ENCODE peak calls at places on chromosomes 11 and 22, in four cellular contexts. S is transverse colon, E is stomach, X is K562. Z is an unnamed sample.
A peak's percentile ranks its signal among the peaks of the same experiment; 100 is the strongest.

GRCh38 chr11:114775849-114776621 is 97.7 kb downstream of the NXPE2 start:
- DNase-seq in S (no peak), E (no peak), X (no peak), Z (no peak)

GRCh38 chr11:131495417-131495816 is 125.0 kb downstream of the NTM start:
- DNase-seq in S (peak; percentile 20), E (peak; percentile 84), X (no peak), Z (peak; percentile 58)

GRCh38 chr11:59207988-59208432 is 4.7 kb downstream of the MPEG1 start:
- DNase-seq in S (no peak), E (peak; percentile 51), X (peak; percentile 42), Z (no peak)

GRCh38 chr11:129458756-129459535 is 83.3 kb downstream of the BARX2 start:
- DNase-seq in S (no peak), E (no peak), X (no peak), Z (no peak)

GRCh38 chr11:122601131-122602125 is 54.1 kb upstream of the UBASH3B start:
- DNase-seq in S (no peak), E (no peak), X (no peak), Z (no peak)

GRCh38 chr11:127862406-127862805 is 725.0 kb downstream of the ETS1 start:
- DNase-seq in S (no peak), E (no peak), X (no peak), Z (no peak)

GRCh38 chr11:111173221-111173620 is 72.3 kb upstream of the POU2AF2 start:
- DNase-seq in S (no peak), E (no peak), X (no peak), Z (no peak)

GRCh38 chr22:44658371-44658953 is 43.5 kb upstream of the PRR5 start:
- DNase-seq in S (peak; percentile 39), E (no peak), X (no peak), Z (peak; percentile 37)

GRCh38 chr11:118740892-118741291 is 50.1 kb downstream of the DDX6 start:
- DNase-seq in S (no peak), E (no peak), X (no peak), Z (no peak)

DNA sequence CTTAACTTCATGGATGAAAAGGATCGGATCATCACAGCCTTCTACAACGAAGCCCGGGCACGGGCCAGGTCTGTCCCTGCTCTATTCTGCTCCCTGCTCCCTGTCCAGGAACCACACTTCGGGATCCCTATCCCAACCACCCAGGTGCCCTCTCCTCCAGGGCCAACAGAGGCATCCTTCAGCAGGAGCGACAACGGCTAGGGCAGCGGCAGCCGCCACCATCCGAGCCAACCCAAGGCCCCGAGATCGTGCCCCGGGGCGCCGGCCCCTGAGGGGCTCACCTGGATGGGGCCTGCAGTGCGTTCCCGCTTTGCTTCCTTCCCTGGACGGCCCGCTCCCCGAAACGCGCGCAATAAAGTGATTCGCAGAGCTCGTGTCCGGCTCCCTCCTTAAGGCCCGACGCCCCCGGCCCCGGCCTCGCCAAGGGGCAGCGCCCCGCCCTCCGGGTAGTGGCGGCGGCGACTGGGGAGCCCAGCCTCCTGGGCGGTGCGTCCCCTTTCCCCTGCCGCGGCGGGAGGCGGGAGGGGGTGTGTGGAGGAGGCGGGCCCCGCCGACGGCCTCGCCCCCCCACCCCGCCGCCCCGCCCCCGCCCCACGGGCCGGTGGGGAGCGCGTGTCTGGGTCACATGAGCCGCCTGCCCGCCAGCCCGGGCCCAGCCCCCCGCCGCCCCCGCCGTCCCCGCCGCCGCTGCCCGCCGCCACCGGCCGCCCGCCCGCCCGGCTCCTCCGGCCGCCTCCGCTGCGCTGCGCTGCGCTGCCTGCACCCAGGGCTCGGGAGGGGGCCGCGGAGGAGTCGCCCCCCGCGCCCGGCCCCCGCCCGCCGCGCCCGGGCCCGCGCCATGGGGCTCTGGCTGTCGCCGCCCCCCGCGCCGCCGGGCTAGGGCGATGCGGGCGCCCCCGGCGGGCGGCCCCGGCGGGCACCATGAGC is at the start of gene VEGFB:
- DNase-seq in S (peak; percentile 86), E (peak; percentile 81), X (peak; percentile 87), Z (no peak)
- TF ChIP-seq POLR2AphosphoS5 in S (peak; percentile 76), E (no peak), X (no peak), Z (no peak)

DNA sequence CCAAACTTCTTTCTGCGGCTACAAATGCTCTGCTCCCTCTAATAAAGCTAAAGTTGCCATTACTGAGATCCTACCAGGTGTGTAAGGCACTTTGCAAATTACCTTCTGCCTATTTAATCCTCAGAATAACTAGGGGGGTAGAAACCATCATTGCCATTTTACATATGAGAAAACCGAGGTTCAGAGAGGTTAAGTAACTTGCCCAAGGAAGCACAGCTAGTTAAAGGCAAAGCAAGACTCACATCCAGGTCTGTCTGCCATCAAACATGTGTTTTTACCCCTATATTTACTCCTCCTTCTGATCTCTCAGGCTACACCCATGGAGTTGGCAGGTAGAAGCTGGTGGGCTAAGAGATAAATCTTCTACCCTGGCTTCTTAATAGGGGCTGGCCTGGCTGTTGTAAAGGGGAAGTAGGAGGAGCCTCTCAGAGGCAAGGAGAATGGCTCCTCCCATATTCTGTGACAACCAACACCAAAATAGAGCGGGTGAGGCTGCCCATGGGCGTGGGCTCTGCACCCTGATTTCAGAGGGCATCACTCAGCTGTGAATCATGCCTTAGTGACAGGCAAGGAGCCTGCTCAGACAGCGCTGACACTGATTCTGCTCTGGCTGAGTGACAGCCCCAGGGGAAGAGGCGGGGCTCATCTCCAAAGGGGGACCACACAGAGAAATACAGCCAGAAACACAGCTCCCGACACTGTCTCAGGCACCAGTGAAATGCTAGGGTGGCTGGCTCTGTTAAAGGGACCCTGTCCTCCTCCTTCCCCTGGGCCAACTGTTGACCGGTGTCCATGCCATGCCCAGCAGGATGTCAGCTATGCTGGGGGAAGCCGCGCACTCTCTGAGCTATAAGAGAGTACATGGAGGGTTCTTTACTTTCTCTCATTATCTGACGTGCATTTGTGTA is 106.8 kb downstream of the ABTB2 start:
- DNase-seq in S (peak; percentile 53), E (peak; percentile 35), X (peak; percentile 50), Z (no peak)
- H3K4me1 ChIP-seq in S (peaks cover 16% of the 10 kb centered on the region), E (no peaks in the 10 kb centered on the region), X (peaks cover 6% of the 10 kb centered on the region), Z (no peaks in the 10 kb centered on the region)

DNA sequence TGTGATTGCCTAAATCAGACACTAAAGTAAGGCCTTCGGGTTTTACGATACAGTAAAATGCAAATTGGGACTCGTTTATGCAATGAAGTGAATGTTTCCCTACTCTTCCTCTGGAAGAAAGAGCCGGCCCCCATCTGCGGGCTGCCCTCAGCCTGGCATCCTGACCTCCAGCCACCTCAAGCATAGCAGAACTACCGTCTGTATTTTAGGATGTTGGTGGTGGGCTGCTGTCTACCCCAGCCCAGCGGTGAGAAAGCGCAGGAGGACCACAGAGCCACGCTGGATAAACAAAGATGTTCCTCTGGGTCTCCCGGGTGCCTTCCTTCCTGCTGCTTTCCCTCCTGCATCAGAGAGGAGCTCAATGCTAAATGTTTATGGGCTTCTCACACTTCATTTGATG is 287.6 kb downstream of the BRD1 start:
- DNase-seq in S (no peak), E (no peak), X (no peak), Z (no peak)
- H3K9me3 ChIP-seq in S (no peaks in the 10 kb centered on the region), E (no peaks in the 10 kb centered on the region), X (no peaks in the 10 kb centered on the region), Z (no peaks in the 10 kb centered on the region)

GRCh38 chr22:27593378-27593777 is 208.2 kb downstream of the MN1 start:
- DNase-seq in S (no peak), E (no peak), X (no peak), Z (no peak)

GRCh38 chr22:27594020-27594419 is 207.5 kb downstream of the MN1 start:
- DNase-seq in S (no peak), E (no peak), X (no peak), Z (no peak)

GRCh38 chr22:27596133-27596905 is 205.2 kb downstream of the MN1 start:
- DNase-seq in S (no peak), E (no peak), X (no peak), Z (no peak)

GRCh38 chr22:27597703-27598444 is 203.7 kb downstream of the MN1 start:
- DNase-seq in S (no peak), E (no peak), X (peak; percentile 66), Z (no peak)

GRCh38 chr22:27594474-27595134 is 207.0 kb downstream of the MN1 start:
- DNase-seq in S (no peak), E (no peak), X (peak; percentile 57), Z (no peak)
- TF ChIP-seq POLR2AphosphoS5 in S (no peak), E (no peak), X (peak; percentile 42), Z (no peak)

DNA sequence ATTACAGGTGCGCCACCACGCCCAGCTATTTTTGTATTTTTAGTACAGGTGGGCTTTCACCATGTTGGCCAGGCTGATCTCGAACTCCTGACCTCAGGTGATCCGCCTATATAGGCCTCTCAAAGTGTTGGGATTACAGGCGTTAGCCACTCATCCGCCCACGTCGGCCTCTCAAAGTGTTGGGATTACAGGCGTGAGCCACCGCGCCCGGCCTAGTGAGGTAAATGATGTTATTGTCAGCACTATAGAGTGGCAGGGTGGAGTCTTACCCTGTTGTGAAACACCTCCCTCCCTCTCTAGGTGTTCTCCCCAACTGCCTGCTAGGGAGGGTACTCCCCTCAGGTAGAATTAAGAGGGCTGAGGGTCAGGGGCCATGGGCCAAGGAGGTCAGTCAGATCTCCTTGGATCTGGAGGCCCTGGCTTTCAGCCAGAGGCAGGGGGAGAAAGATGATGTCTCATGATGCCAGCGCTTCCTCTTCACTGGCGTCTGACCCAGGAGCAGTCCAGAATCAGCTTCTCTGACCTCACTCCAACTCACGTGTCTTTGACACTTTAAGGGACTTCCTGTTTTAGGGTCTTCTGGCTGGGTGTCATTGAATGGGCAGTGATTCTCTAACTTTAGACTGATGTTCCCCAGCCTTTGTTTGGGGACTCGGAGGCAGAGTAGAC is 2.0 kb downstream of the GGA1 start:
- DNase-seq in S (peak; percentile 84), E (no peak), X (no peak), Z (no peak)
- H3K4me1 ChIP-seq in S (peaks cover 56% of the 10 kb centered on the region), E (peaks cover 48% of the 10 kb centered on the region), X (peaks cover 12% of the 10 kb centered on the region), Z (no peaks in the 10 kb centered on the region)

DNA sequence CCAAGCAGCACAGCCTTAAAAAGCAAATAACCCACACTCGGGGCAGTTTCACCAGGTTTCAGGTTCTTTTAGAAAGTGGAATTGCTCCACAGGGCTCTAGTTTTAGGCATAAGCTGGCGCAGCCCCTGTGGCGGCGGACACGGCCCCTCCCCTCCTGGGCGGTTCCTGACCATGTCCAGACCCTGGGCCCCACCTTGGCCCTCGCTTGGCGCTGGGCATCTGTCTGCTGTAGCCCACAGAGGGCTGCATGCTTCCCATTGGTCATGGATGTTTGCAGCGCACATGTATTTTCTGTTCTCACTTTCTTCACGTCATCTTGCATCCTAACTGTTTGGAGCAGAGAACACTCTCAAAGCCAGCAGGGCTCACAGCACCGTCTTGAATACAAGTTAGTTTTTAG is 244.3 kb downstream of the BRD1 start:
- DNase-seq in S (peak; percentile 2), E (no peak), X (no peak), Z (no peak)
- H3K9me3 ChIP-seq in S (no peaks in the 10 kb centered on the region), E (peaks cover 19% of the 10 kb centered on the region), X (peaks cover 11% of the 10 kb centered on the region), Z (peaks cover 13% of the 10 kb centered on the region)

Z was measured in breast epithelium.